ENCODE peak calls at places on chromosomes 13 and 19, in five cellular contexts. N is esophagus squamous epithelium, J is body of pancreas, K is astrocyte, P is mammary epithelial cell. Z is an unnamed sample.

GRCh38 chr13:110771194-110771593 is 57.7 kb downstream of the ING1 start:
- DNase-seq in K (no peak), J (no peak), N (no peak), P (no peak), Z (no peak)

GRCh38 chr19:34687348-34687747 is 9.9 kb downstream of the ZNF302 start:
- DNase-seq in P (no peak), K (no peak), J (peak; percentile 30), N (no peak), Z (no peak)

GRCh38 chr19:46393456-46394397 is 19.6 kb downstream of the CCDC8 start:
- DNase-seq in K (no peak), N (no peak), J (no peak), P (no peak), Z (no peak)

GRCh38 chr19:41540041-41540695 is 35.8 kb upstream of the CEACAM21 start:
- DNase-seq in K (peak; percentile 7), J (no peak), P (no peak), N (no peak), Z (no peak)

GRCh38 chr13:51601601-51602348 is 17.5 kb downstream of the WDFY2 start:
- DNase-seq in N (no peak), P (no peak), J (no peak), K (no peak), Z (no peak)

GRCh38 chr13:111460548-111461444 is 140.4 kb downstream of the TEX29 start:
- DNase-seq in P (peak; percentile 19), N (no peak), J (peak; percentile 59), K (peak; percentile 14), Z (peak; percentile 48)

GRCh38 chr19:37492213-37492612 is 14.5 kb upstream of the ZNF793 start:
- DNase-seq in N (no peak), J (no peak), P (no peak), K (no peak), Z (no peak)

GRCh38 chr19:34459614-34460013 is 21.9 kb upstream of the WTIP start:
- DNase-seq in K (no peak), P (no peak), J (no peak), N (no peak), Z (no peak)

GRCh38 chr19:5091576-5092215 is 122.8 kb downstream of the KDM4B start:
- DNase-seq in K (no peak), N (no peak), J (peak; percentile 46), P (no peak), Z (no peak)

GRCh38 chr19:18418725-18419194 is 438 bp upstream of the SSBP4 start:
- DNase-seq in K (no peak), J (peak; percentile 52), N (no peak), P (no peak), Z (peak; percentile 30)

GRCh38 chr19:16051254-16052025 is 24.9 kb upstream of the TPM4 start:
- DNase-seq in N (no peak), K (no peak), J (no peak), P (peak; percentile 26), Z (no peak)

GRCh38 chr13:100547805-100548204 is 40.8 kb downstream of the GGACT start:
- DNase-seq in K (no peak), J (peak; percentile 45), P (peak; percentile 48), N (no peak), Z (peak; percentile 23)

GRCh38 chr13:114260818-114261217 is 20.6 kb upstream of the UPF3A start:
- DNase-seq in J (no peak), N (no peak), P (no peak), K (no peak), Z (no peak)

GRCh38 chr13:61954092-61954491 is 538.4 kb upstream of the PCDH20 start:
- DNase-seq in J (no peak), P (no peak), N (no peak), K (no peak), Z (no peak)

GRCh38 chr13:44918323-44919102 is 70.8 kb downstream of the NUFIP1 start:
- DNase-seq in K (peak; percentile 94), N (peak; percentile 53), P (no peak), J (peak; percentile 93), Z (peak; percentile 99)

GRCh38 chr13:32264407-32264806 is 50.8 kb downstream of the ZAR1L start:
- DNase-seq in J (peak; percentile 17), N (no peak), P (peak; percentile 56), K (peak; percentile 30), Z (peak; percentile 7)

GRCh38 chr19:42207767-42208259 is 9.7 kb downstream of the DEDD2 start:
- DNase-seq in J (peak; percentile 42), P (peak; percentile 76), K (peak; percentile 84), N (no peak), Z (peak; percentile 80)

GRCh38 chr19:4098493-4098892 is 25.4 kb downstream of the MAP2K2 start:
- DNase-seq in P (no peak), N (no peak), K (no peak), J (no peak), Z (no peak)

DNA sequence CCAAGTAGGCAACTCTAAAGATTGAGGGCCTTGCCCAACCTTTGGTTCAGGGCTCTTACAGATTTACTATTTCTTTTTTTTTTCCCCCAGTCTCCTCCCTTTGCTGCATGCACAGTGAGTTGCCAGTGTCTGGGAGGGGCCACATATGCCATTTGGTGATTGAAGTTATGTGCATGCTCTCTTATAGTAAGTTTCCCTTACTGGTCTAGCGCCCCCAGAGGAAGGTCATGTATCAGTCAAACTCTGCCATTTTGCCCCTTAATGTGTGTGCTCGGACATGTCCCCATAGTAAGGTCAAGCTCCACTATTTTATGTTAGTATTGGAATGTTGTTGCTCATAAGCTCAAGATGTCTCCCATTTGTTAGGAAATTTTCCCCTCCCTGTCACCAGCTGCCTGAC is 1138.0 kb upstream of the SLC10A2 start:
- DNase-seq in J (no peak), K (no peak), N (no peak), P (no peak), Z (no peak)
- TF ChIP-seq CTCF in J (no peak), K (no peak), N (no peak), P (no peak), Z (peak; percentile 21)

GRCh38 chr13:53200075-53200474 is 171.5 kb downstream of the OLFM4 start:
- DNase-seq in P (no peak), N (no peak), J (no peak), K (no peak), Z (no peak)

GRCh38 chr13:53201454-53202225 is 173.0 kb downstream of the OLFM4 start:
- DNase-seq in J (peak; percentile 6), K (no peak), P (no peak), N (no peak), Z (no peak)

GRCh38 chr13:53198017-53198416 is 169.4 kb downstream of the OLFM4 start:
- DNase-seq in P (no peak), N (no peak), J (no peak), K (no peak), Z (no peak)

GRCh38 chr13:53198699-53199098 is 170.1 kb downstream of the OLFM4 start:
- DNase-seq in N (no peak), J (no peak), K (no peak), P (no peak), Z (no peak)

GRCh38 chr13:53200498-53201453 is 172.2 kb downstream of the OLFM4 start:
- DNase-seq in P (no peak), K (no peak), J (peak; percentile 73), N (no peak), Z (no peak)
- TF ChIP-seq CTCF in P (peak; percentile 25), K (peak; percentile 16), J (peak; percentile 61), N (peak; percentile 20), Z (peak; percentile 25)

GRCh38 chr19:39517432-39517831 is 2.5 kb downstream of the SELENOV start:
- DNase-seq in N (no peak), J (no peak), K (no peak), P (no peak), Z (no peak)

GRCh38 chr19:39515551-39516191 is 732 bp downstream of the SELENOV start:
- DNase-seq in N (no peak), P (no peak), J (no peak), K (no peak), Z (no peak)

GRCh38 chr19:39512964-39513363 is 2.0 kb upstream of the SELENOV start:
- DNase-seq in N (no peak), K (no peak), P (no peak), J (no peak), Z (no peak)

GRCh38 chr19:39516270-39516669 is 1.3 kb downstream of the SELENOV start:
- DNase-seq in P (no peak), N (no peak), J (no peak), K (no peak), Z (no peak)

GRCh38 chr19:39514840-39515550 is at the start of gene SELENOV:
- DNase-seq in K (no peak), N (no peak), P (no peak), J (no peak), Z (no peak)
- TF ChIP-seq CTCF in K (no peak), N (no peak), P (no peak), J (no peak), Z (no peak)

GRCh38 chr19:2579678-2580280 is 103.9 kb downstream of the GADD45B start:
- DNase-seq in N (no peak), P (no peak), J (no peak), K (no peak), Z (no peak)

GRCh38 chr19:2586196-2586595 is 110.3 kb downstream of the GADD45B start:
- DNase-seq in P (no peak), J (no peak), N (no peak), K (no peak), Z (no peak)

GRCh38 chr19:2587001-2587719 is 111.2 kb downstream of the GADD45B start:
- DNase-seq in P (no peak), J (no peak), N (no peak), K (no peak), Z (no peak)

GRCh38 chr19:2584002-2584401 is 108.1 kb downstream of the GADD45B start:
- DNase-seq in N (no peak), P (no peak), J (no peak), K (no peak), Z (no peak)

DNA sequence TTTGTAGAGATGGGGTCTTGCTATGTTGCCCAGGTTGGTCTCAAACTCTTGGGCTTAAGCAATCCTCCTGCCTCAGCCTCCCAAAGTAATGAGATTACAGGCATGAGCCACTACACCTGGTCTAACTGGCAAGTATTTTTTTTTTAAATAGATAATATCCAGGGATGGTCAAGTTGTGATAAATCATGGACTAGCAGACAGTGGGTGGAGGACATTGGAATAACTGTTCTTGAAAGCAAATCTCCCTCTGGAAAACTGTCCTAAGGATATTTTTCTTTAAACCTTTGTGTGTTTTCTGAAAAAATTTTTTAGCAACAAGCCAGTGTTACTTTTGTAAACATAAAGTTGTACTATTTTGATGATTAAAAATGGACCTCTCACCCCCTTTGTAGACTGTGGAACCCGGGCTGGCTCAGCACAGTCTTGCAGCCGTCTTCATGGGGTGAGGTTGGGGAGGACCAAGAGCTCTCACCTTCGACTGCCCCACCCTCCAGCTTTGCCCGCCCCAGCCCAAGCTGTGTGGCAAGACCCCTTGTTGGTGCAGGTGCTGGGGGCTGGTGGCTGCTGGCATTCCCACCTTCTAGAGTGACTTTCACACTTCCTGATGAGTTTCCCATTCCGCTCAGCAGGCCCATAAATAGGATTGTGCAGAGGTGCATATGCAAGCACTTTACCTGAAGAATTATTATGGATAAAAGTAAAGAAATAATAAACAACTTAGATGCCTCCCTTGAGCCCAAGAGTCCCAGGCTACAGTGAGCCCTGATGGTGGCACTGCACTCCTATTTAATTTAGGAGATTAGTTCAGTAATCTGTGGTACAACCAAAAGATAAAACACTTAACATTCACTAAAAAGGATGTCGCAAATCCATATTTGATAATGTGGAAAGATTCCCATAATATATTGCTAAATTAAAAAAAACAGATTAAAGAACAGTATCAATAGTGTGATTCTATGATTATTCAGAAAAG is 107.3 kb downstream of the GADD45B start:
- DNase-seq in K (no peak), N (no peak), J (no peak), P (no peak), Z (no peak)
- TF ChIP-seq CTCF in K (no peak), N (no peak), J (no peak), P (no peak), Z (no peak)

Z was measured in HFFc6.